ENCODE peak calls at places on chromosome 21, in seven cellular contexts. One of them, this sample, is unnamed.

GRCh38 chr21:33936221-33937038 is 20.8 kb upstream of the ATP5PO start:
- DNase-seq in cardiac fibroblast: peak
- DNase-seq in right lobe of liver: no peak
- DNase-seq in stomach: no peak
- DNase-seq in adrenal gland: no peak
- DNase-seq in tibial nerve: peak
- DNase-seq in BE2C: no peak
- DNase-seq in this sample: no peak

GRCh38 chr21:34820051-34820450 is 151.3 kb downstream of the CLIC6 start:
- DNase-seq in cardiac fibroblast: no peak
- DNase-seq in right lobe of liver: no peak
- DNase-seq in adrenal gland: no peak
- DNase-seq in BE2C: no peak
- DNase-seq in stomach: no peak
- DNase-seq in tibial nerve: no peak
- DNase-seq in this sample: peak

GRCh38 chr21:32457360-32457840 is 44.9 kb downstream of the EVA1C start:
- DNase-seq in stomach: peak
- DNase-seq in cardiac fibroblast: peak
- DNase-seq in right lobe of liver: peak
- DNase-seq in tibial nerve: peak
- DNase-seq in adrenal gland: peak
- DNase-seq in BE2C: peak
- DNase-seq in this sample: no peak

GRCh38 chr21:15437873-15438272 is 291.9 kb upstream of the USP25 start:
- DNase-seq in cardiac fibroblast: no peak
- DNase-seq in adrenal gland: no peak
- DNase-seq in BE2C: no peak
- DNase-seq in tibial nerve: no peak
- DNase-seq in stomach: no peak
- DNase-seq in right lobe of liver: no peak
- DNase-seq in this sample: no peak

GRCh38 chr21:17402885-17403477 is 109.9 kb upstream of the CXADR start:
- DNase-seq in stomach: no peak
- DNase-seq in tibial nerve: no peak
- DNase-seq in BE2C: no peak
- DNase-seq in right lobe of liver: no peak
- DNase-seq in adrenal gland: no peak
- DNase-seq in cardiac fibroblast: peak
- DNase-seq in this sample: no peak

GRCh38 chr21:41210405-41211040 is 42.6 kb downstream of the BACE2 start:
- DNase-seq in stomach: no peak
- DNase-seq in right lobe of liver: no peak
- DNase-seq in tibial nerve: no peak
- DNase-seq in cardiac fibroblast: peak
- DNase-seq in adrenal gland: no peak
- DNase-seq in BE2C: no peak
- DNase-seq in this sample: no peak

GRCh38 chr21:25857308-25858099 is 122.7 kb downstream of the GABPA start:
- DNase-seq in tibial nerve: no peak
- DNase-seq in right lobe of liver: no peak
- DNase-seq in cardiac fibroblast: peak
- DNase-seq in adrenal gland: peak
- DNase-seq in stomach: no peak
- DNase-seq in BE2C: no peak
- DNase-seq in this sample: no peak

GRCh38 chr21:29075706-29076447 is 2.4 kb upstream of the CCT8 start:
- DNase-seq in right lobe of liver: no peak
- DNase-seq in BE2C: no peak
- DNase-seq in cardiac fibroblast: no peak
- DNase-seq in adrenal gland: no peak
- DNase-seq in tibial nerve: no peak
- DNase-seq in stomach: no peak
- DNase-seq in this sample: peak

GRCh38 chr21:35611752-35612151 is 448.6 kb downstream of the SETD4 start:
- DNase-seq in adrenal gland: no peak
- DNase-seq in right lobe of liver: no peak
- DNase-seq in cardiac fibroblast: no peak
- DNase-seq in BE2C: no peak
- DNase-seq in stomach: no peak
- DNase-seq in tibial nerve: no peak
- DNase-seq in this sample: peak

GRCh38 chr21:23887709-23888303 is 1719.5 kb downstream of the MRPL39 start:
- DNase-seq in tibial nerve: no peak
- DNase-seq in right lobe of liver: no peak
- DNase-seq in adrenal gland: no peak
- DNase-seq in BE2C: no peak
- DNase-seq in stomach: no peak
- DNase-seq in cardiac fibroblast: no peak
- DNase-seq in this sample: no peak

GRCh38 chr21:35921471-35921870 is 138.9 kb downstream of the SETD4 start:
- DNase-seq in cardiac fibroblast: no peak
- DNase-seq in adrenal gland: no peak
- DNase-seq in right lobe of liver: no peak
- DNase-seq in BE2C: no peak
- DNase-seq in stomach: no peak
- DNase-seq in tibial nerve: no peak
- DNase-seq in this sample: no peak

GRCh38 chr21:31576428-31576827 is 83.1 kb upstream of the SOD1 start:
- DNase-seq in right lobe of liver: no peak
- DNase-seq in stomach: no peak
- DNase-seq in adrenal gland: no peak
- DNase-seq in tibial nerve: no peak
- DNase-seq in BE2C: peak
- DNase-seq in cardiac fibroblast: peak
- DNase-seq in this sample: peak

GRCh38 chr21:35423694-35424093 is 374.6 kb upstream of the RUNX1 start:
- DNase-seq in stomach: no peak
- DNase-seq in cardiac fibroblast: peak
- DNase-seq in right lobe of liver: no peak
- DNase-seq in tibial nerve: no peak
- DNase-seq in BE2C: no peak
- DNase-seq in adrenal gland: no peak
- DNase-seq in this sample: peak

GRCh38 chr21:8991088-8991907 is 1530.1 kb upstream of the TPTE start:
- DNase-seq in stomach: no peak
- DNase-seq in cardiac fibroblast: no peak
- DNase-seq in BE2C: peak
- DNase-seq in tibial nerve: no peak
- DNase-seq in adrenal gland: no peak
- DNase-seq in right lobe of liver: no peak
- DNase-seq in this sample: no peak

GRCh38 chr21:27646691-27647090 is 679.8 kb upstream of the ADAMTS5 start:
- DNase-seq in BE2C: no peak
- DNase-seq in cardiac fibroblast: no peak
- DNase-seq in adrenal gland: no peak
- DNase-seq in stomach: no peak
- DNase-seq in right lobe of liver: no peak
- DNase-seq in tibial nerve: no peak
- DNase-seq in this sample: peak

GRCh38 chr21:28805885-28806284 is 186.8 kb downstream of the LTN1 start:
- DNase-seq in BE2C: no peak
- DNase-seq in tibial nerve: peak
- DNase-seq in right lobe of liver: no peak
- DNase-seq in adrenal gland: no peak
- DNase-seq in cardiac fibroblast: peak
- DNase-seq in stomach: no peak
- DNase-seq in this sample: no peak

GRCh38 chr21:16124397-16125130 is 394.8 kb downstream of the USP25 start:
- DNase-seq in cardiac fibroblast: peak
- DNase-seq in tibial nerve: peak
- DNase-seq in BE2C: no peak
- DNase-seq in right lobe of liver: no peak
- DNase-seq in stomach: no peak
- DNase-seq in adrenal gland: peak
- DNase-seq in this sample: peak

GRCh38 chr21:46122758-46123683 is 25.1 kb downstream of the COL6A2 start:
- DNase-seq in tibial nerve: no peak
- DNase-seq in right lobe of liver: peak
- DNase-seq in BE2C: no peak
- DNase-seq in cardiac fibroblast: no peak
- DNase-seq in stomach: no peak
- DNase-seq in adrenal gland: no peak
- DNase-seq in this sample: no peak

GRCh38 chr21:43797925-43798715 is 8.7 kb downstream of the RRP1 start:
- DNase-seq in adrenal gland: no peak
- DNase-seq in cardiac fibroblast: no peak
- DNase-seq in stomach: no peak
- DNase-seq in tibial nerve: no peak
- DNase-seq in BE2C: no peak
- DNase-seq in right lobe of liver: no peak
- DNase-seq in this sample: no peak
- H3K4me3 ChIP-seq in adrenal gland: no peak
- H3K4me3 ChIP-seq in cardiac fibroblast: no peak
- H3K4me3 ChIP-seq in stomach: no peak
- H3K4me3 ChIP-seq in tibial nerve: no peak
- H3K4me3 ChIP-seq in BE2C: no peak
- H3K4me3 ChIP-seq in right lobe of liver: no peak
- H3K4me3 ChIP-seq in this sample: no peak

GRCh38 chr21:39004776-39005605 is 178.3 kb downstream of the PSMG1 start:
- DNase-seq in adrenal gland: no peak
- DNase-seq in tibial nerve: no peak
- DNase-seq in right lobe of liver: peak
- DNase-seq in cardiac fibroblast: peak
- DNase-seq in stomach: peak
- DNase-seq in BE2C: no peak
- DNase-seq in this sample: no peak

GRCh38 chr21:39007985-39008384 is 175.3 kb downstream of the PSMG1 start:
- DNase-seq in stomach: no peak
- DNase-seq in right lobe of liver: no peak
- DNase-seq in adrenal gland: no peak
- DNase-seq in BE2C: no peak
- DNase-seq in tibial nerve: no peak
- DNase-seq in cardiac fibroblast: no peak
- DNase-seq in this sample: no peak

GRCh38 chr21:39007532-39007931 is 175.7 kb downstream of the PSMG1 start:
- DNase-seq in tibial nerve: no peak
- DNase-seq in cardiac fibroblast: no peak
- DNase-seq in right lobe of liver: no peak
- DNase-seq in adrenal gland: no peak
- DNase-seq in BE2C: no peak
- DNase-seq in stomach: no peak
- DNase-seq in this sample: peak

GRCh38 chr21:39003982-39004775 is 179.1 kb downstream of the PSMG1 start:
- DNase-seq in tibial nerve: no peak
- DNase-seq in adrenal gland: no peak
- DNase-seq in cardiac fibroblast: peak
- DNase-seq in BE2C: no peak
- DNase-seq in stomach: no peak
- DNase-seq in right lobe of liver: no peak
- DNase-seq in this sample: no peak

GRCh38 chr21:39006653-39007417 is 176.4 kb downstream of the PSMG1 start:
- DNase-seq in right lobe of liver: peak
- DNase-seq in tibial nerve: peak
- DNase-seq in cardiac fibroblast: peak
- DNase-seq in BE2C: no peak
- DNase-seq in stomach: peak
- DNase-seq in adrenal gland: peak
- DNase-seq in this sample: no peak
- TF ChIP-seq CTCF in right lobe of liver: no peak
- TF ChIP-seq CTCF in tibial nerve: no peak
- TF ChIP-seq CTCF in cardiac fibroblast: no peak
- TF ChIP-seq CTCF in BE2C: no peak
- TF ChIP-seq CTCF in stomach: no peak
- TF ChIP-seq CTCF in adrenal gland: no peak
- TF ChIP-seq CTCF in this sample: no peak

GRCh38 chr21:42617476-42617875 is 35.9 kb upstream of the PDE9A start:
- DNase-seq in stomach: no peak
- DNase-seq in BE2C: no peak
- DNase-seq in tibial nerve: no peak
- DNase-seq in right lobe of liver: no peak
- DNase-seq in cardiac fibroblast: no peak
- DNase-seq in adrenal gland: no peak
- DNase-seq in this sample: no peak

GRCh38 chr21:42621828-42622199 is 31.6 kb upstream of the PDE9A start:
- DNase-seq in stomach: no peak
- DNase-seq in tibial nerve: no peak
- DNase-seq in cardiac fibroblast: no peak
- DNase-seq in BE2C: no peak
- DNase-seq in right lobe of liver: no peak
- DNase-seq in adrenal gland: no peak
- DNase-seq in this sample: no peak

GRCh38 chr21:42618713-42619112 is 34.7 kb upstream of the PDE9A start:
- DNase-seq in right lobe of liver: no peak
- DNase-seq in stomach: no peak
- DNase-seq in BE2C: no peak
- DNase-seq in adrenal gland: no peak
- DNase-seq in tibial nerve: no peak
- DNase-seq in cardiac fibroblast: no peak
- DNase-seq in this sample: no peak

GRCh38 chr21:42621166-42621827 is 32.1 kb upstream of the PDE9A start:
- DNase-seq in tibial nerve: no peak
- DNase-seq in BE2C: no peak
- DNase-seq in cardiac fibroblast: peak
- DNase-seq in stomach: no peak
- DNase-seq in adrenal gland: no peak
- DNase-seq in right lobe of liver: no peak
- DNase-seq in this sample: peak

GRCh38 chr21:42619841-42620240 is 33.6 kb upstream of the PDE9A start:
- DNase-seq in tibial nerve: no peak
- DNase-seq in stomach: no peak
- DNase-seq in BE2C: no peak
- DNase-seq in adrenal gland: no peak
- DNase-seq in right lobe of liver: no peak
- DNase-seq in cardiac fibroblast: no peak
- DNase-seq in this sample: no peak
- H3K4me3 ChIP-seq in tibial nerve: no peak
- H3K4me3 ChIP-seq in stomach: no peak
- H3K4me3 ChIP-seq in BE2C: no peak
- H3K4me3 ChIP-seq in adrenal gland: no peak
- H3K4me3 ChIP-seq in right lobe of liver: no peak
- H3K4me3 ChIP-seq in cardiac fibroblast: no peak
- H3K4me3 ChIP-seq in this sample: no peak

DNA sequence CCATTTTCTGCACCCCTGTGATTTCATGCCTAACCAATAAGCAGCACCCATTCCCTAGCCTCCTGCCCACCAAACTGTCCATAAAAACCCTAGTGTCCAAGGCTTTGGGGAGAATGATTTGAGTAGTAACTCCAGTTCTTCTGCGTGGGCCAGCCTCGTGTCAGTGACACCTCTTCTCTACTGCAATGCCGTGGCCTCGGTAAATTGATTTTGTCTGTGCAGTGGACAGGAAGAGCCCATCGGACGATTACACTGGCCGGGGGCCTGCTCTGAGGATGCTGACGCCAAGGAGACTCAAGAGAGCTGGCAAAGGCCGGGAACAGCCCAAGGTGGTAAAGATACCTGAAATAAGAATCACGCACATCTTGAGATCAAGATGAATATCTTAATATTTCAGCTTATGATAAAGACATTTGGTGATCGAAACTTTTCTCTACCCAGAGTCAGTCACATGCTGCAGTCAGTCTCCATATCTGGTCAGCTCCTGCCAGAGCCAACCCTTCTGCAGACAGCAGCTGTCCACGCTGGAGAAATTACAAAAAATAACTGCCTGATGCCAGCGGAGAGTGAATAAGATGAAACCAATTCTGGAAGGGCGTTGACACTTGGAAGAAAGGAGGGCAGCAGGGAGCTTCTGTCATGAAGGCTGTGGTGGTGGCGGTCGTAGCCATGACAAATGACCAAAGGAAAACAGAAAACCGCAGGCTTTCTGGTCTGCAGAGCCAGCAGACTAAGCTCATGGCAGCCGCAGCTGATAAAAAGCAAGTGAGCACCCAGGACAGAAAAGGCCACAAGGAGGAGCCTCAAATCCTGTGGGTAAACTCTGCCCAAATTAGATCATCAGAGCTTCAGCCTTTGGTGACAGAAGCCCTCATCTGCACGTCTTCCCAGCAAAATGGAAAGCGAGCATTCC is 29.1 kb downstream of the RSPH1 start:
- DNase-seq in cardiac fibroblast: peak
- DNase-seq in adrenal gland: peak
- DNase-seq in tibial nerve: no peak
- DNase-seq in right lobe of liver: peak
- DNase-seq in stomach: no peak
- DNase-seq in BE2C: no peak
- DNase-seq in this sample: peak
- TF ChIP-seq CTCF in cardiac fibroblast: peak
- TF ChIP-seq CTCF in adrenal gland: peak
- TF ChIP-seq CTCF in tibial nerve: no peak
- TF ChIP-seq CTCF in right lobe of liver: peak
- TF ChIP-seq CTCF in stomach: no peak
- TF ChIP-seq CTCF in BE2C: peak
- TF ChIP-seq CTCF in this sample: peak

This sample was measured in epithelial cell of esophagus.